ENCODE peak calls at places on chromosomes 1 and 21, in seven cellular contexts. U, R, D, Z, K, F and P are unnamed samples.

GRCh38 chr1:34164510-34165381 is at the start of gene CSMD2:
- DNase-seq in K (no peak), F (no peak), U (peak; percentile 75), Z (no peak), R (peak; percentile 74), D (no peak), P (peak; percentile 48)

GRCh38 chr1:101781437-101781836 is 215.3 kb downstream of the OLFM3 start:
- DNase-seq in Z (no peak), D (peak; percentile 5), K (no peak), F (no peak), R (no peak), U (no peak), P (no peak)

GRCh38 chr1:187877220-187877619 is 1048.5 kb downstream of the PLA2G4A start:
- DNase-seq in D (no peak), K (no peak), R (no peak), Z (no peak), F (no peak), U (no peak), P (no peak)

GRCh38 chr1:244290386-244290785 is 161.3 kb downstream of the ADSS2 start:
- DNase-seq in D (no peak), K (no peak), Z (no peak), U (no peak), R (no peak), F (no peak), P (no peak)

GRCh38 chr1:66535853-66536252 is 1.9 kb downstream of the SGIP1 start:
- DNase-seq in F (no peak), R (no peak), D (no peak), Z (no peak), U (no peak), K (no peak), P (no peak)

GRCh38 chr1:27598288-27598687 is 5.7 kb downstream of the AHDC1 start:
- DNase-seq in R (no peak), Z (peak; percentile 71), D (no peak), K (no peak), F (no peak), U (peak; percentile 58), P (no peak)

GRCh38 chr1:159943908-159944622 is 1.3 kb downstream of the IGSF9 start:
- DNase-seq in K (no peak), F (no peak), R (no peak), D (no peak), U (no peak), Z (no peak), P (no peak)

GRCh38 chr21:44947111-44947929 is 7.5 kb downstream of the SLX9 start:
- DNase-seq in Z (no peak), K (no peak), D (no peak), U (no peak), F (no peak), R (no peak), P (no peak)

GRCh38 chr1:147167361-147167760 is 4.9 kb downstream of the PRKAB2 start:
- DNase-seq in U (no peak), D (no peak), K (no peak), Z (no peak), R (peak; percentile 97), F (no peak), P (no peak)

DNA sequence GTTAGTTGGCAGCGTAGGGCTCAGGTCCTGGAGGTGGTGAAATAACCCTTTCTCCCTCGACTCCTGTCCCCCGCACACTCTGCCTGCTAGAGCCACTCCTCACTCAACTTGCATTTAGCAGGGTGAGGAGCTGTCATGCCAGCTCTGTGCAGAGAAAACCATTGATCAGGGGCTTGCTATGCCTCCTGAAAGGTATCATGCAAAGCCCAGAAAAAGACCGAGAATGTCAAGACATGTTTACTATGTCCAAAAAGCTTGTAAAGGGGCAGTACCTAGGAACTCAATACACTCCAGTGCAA is 18.0 kb downstream of the ALDH4A1 start:
- DNase-seq in F (no peak), U (no peak), K (no peak), D (no peak), R (no peak), Z (no peak), P (no peak)
- TF ChIP-seq CTCF in F (no peak), U (no peak), K (no peak), D (no peak), R (no peak), Z (no peak), P (no peak)

DNA sequence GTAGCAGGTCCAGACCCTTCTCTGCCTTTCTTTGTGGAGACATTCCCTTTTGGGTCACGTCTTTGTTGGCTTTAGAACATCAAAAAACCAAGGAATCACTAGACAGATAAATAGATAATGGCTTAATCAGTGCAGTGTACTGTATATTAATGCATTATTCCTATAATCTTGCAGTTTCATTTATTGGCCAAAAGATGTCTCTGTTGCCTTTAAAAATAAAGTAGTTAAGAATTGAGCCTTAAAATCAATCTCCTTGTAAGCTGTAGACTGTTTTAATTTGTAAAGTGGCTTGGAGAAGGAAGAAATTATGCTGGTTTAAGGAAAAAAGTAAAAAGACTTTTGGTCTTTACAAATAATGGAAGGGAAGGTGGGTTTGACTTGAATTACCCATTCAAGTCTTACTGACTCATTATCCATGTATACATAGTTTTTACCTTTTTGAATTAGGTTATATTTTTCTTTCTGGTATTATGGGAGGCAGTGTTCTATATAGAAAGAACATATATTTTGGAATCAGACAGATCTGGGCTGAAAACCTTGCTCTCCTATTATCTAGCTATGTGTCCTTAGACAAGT is 84.6 kb downstream of the VPS13D start:
- DNase-seq in R (peak; percentile 52), K (no peak), Z (no peak), F (no peak), D (no peak), U (no peak), P (no peak)
- TF ChIP-seq CTCF in R (peak; percentile 58), K (peak; percentile 65), Z (peak; percentile 46), F (peak; percentile 34), D (peak; percentile 69), U (no peak), P (peak; percentile 80)

GRCh38 chr1:3776231-3777030 is 3.9 kb downstream of the SMIM1 start:
- DNase-seq in F (no peak), Z (no peak), D (no peak), U (no peak), K (no peak), R (no peak), P (no peak)
- TF ChIP-seq CTCF in F (no peak), Z (no peak), D (no peak), U (no peak), K (no peak), R (no peak), P (no peak)

GRCh38 chr1:42733415-42734200 is 6.4 kb downstream of the CLDN19 start:
- DNase-seq in K (no peak), F (no peak), R (no peak), D (no peak), U (no peak), Z (no peak), P (no peak)

GRCh38 chr1:42732126-42732680 is 7.8 kb downstream of the CLDN19 start:
- DNase-seq in R (no peak), Z (no peak), K (no peak), D (no peak), U (no peak), F (no peak), P (no peak)

GRCh38 chr1:42734201-42735035 is 5.6 kb downstream of the CLDN19 start:
- DNase-seq in R (no peak), Z (no peak), F (no peak), K (peak; percentile 42), D (no peak), U (no peak), P (no peak)

GRCh38 chr1:42730002-42730401 is 10.0 kb downstream of the CLDN19 start:
- DNase-seq in D (no peak), Z (no peak), F (no peak), K (peak; percentile 23), U (peak; percentile 39), R (no peak), P (no peak)

DNA sequence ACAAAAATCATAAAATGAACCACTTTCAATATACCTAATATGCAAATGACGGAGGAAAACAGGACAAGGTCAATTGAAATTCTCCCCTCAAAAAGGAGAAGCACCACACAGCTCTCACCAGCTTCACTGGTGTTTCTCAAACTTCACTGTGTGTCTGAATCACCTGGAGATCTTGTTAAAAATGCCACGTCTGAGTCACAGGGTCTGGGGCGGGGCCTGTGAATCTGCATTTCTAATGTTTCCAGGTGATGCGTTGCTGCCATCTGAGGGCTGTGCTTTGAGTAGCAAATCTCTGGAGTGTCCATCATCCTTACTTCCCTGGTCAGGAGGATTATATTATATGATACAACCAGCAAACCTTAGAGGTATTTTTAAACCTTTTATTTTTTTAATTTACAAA is 9.0 kb downstream of the CLDN19 start:
- DNase-seq in U (no peak), K (peak; percentile 42), D (no peak), R (no peak), Z (no peak), F (peak; percentile 55), P (no peak)
- TF ChIP-seq CTCF in U (no peak), K (no peak), D (no peak), R (no peak), Z (no peak), F (no peak), P (no peak)

GRCh38 chr1:90850925-90851710 is 134.0 kb upstream of the BARHL2 start:
- DNase-seq in Z (peak; percentile 88), K (peak; percentile 91), F (peak; percentile 84), D (peak; percentile 79), U (peak; percentile 80), R (peak; percentile 77), P (peak; percentile 73)
- TF ChIP-seq CTCF in Z (peak; percentile 60), K (peak; percentile 86), F (peak; percentile 86), D (peak; percentile 48), U (peak; percentile 72), R (peak; percentile 36), P (peak; percentile 80)

GRCh38 chr1:203328714-203329122 is 22.2 kb downstream of the FMOD start:
- DNase-seq in Z (no peak), R (no peak), D (peak; percentile 89), U (peak; percentile 21), K (no peak), F (peak; percentile 74), P (no peak)
- TF ChIP-seq CTCF in Z (no peak), R (no peak), D (peak; percentile 43), U (no peak), K (no peak), F (peak; percentile 26), P (peak; percentile 61)

GRCh38 chr1:89085781-89086180 is 20.8 kb upstream of the GBP1 start:
- DNase-seq in K (no peak), Z (no peak), R (peak; percentile 69), U (peak; percentile 54), D (no peak), F (peak; percentile 20), P (no peak)
- TF ChIP-seq CTCF in K (no peak), Z (peak; percentile 67), R (peak; percentile 95), U (peak; percentile 72), D (no peak), F (peak; percentile 51), P (no peak)